ENCODE peak calls at places on chromosome 12, in six cellular contexts. S is HCT116, F is HepG2, W is GM12878, P is SK-N-SH, B is K562. Q is an unnamed sample.

GRCh38 chr12:121579190-121579791 is 1.5 kb downstream of the KDM2B start:
- DNase-seq in S (no peak), F (no peak), W (no peak), P (peak; percentile 76), B (peak; percentile 67), Q (peak; percentile 73)

GRCh38 chr12:51424662-51425539 is at the start of gene SLC4A8:
- DNase-seq in S (peak; percentile 57), F (peak; percentile 54), W (no peak), P (peak; percentile 96), B (peak; percentile 97), Q (peak; percentile 99)

GRCh38 chr12:50005150-50005549 is 20.1 kb downstream of the RACGAP1 start:
- DNase-seq in S (no peak), F (no peak), W (no peak), P (peak; percentile 48), B (no peak), Q (no peak)

GRCh38 chr12:50734409-50735263 is 29.3 kb upstream of the ATF1 start:
- DNase-seq in S (peak; percentile 6), F (peak; percentile 25), W (no peak), P (peak; percentile 63), B (peak; percentile 26), Q (peak; percentile 79)

GRCh38 chr12:63907561-63907960 is 63.1 kb downstream of the SRGAP1 start:
- DNase-seq in S (no peak), F (no peak), W (no peak), P (no peak), B (no peak), Q (no peak)

GRCh38 chr12:52081263-52081733 is 1.8 kb downstream of the SMIM41 start:
- DNase-seq in S (no peak), F (no peak), W (no peak), P (peak; percentile 57), B (no peak), Q (no peak)

GRCh38 chr12:12441051-12441807 is 84.4 kb downstream of the BORCS5 start:
- DNase-seq in S (no peak), F (no peak), W (no peak), P (no peak), B (no peak), Q (no peak)

GRCh38 chr12:104455594-104456416 is 943 bp upstream of the CHST11 start:
- DNase-seq in S (no peak), F (no peak), W (no peak), P (no peak), B (no peak), Q (no peak)

GRCh38 chr12:53320352-53321195 is 836 bp downstream of the AAAS start:
- DNase-seq in S (no peak), F (no peak), W (no peak), P (no peak), B (no peak), Q (no peak)

GRCh38 chr12:117361905-117362304 is 479 bp upstream of the NOS1 start:
- DNase-seq in S (no peak), F (no peak), W (no peak), P (peak; percentile 46), B (no peak), Q (peak; percentile 37)

GRCh38 chr12:32826807-32827412 is 69.7 kb downstream of the PKP2 start:
- DNase-seq in S (no peak), F (no peak), W (no peak), P (peak; percentile 65), B (no peak), Q (no peak)

GRCh38 chr12:104257913-104258472 is 42.4 kb downstream of the TXNRD1 start:
- DNase-seq in S (no peak), F (no peak), W (no peak), P (no peak), B (no peak), Q (no peak)

GRCh38 chr12:122086641-122087285 is 8.2 kb downstream of the MLXIP start:
- DNase-seq in S (no peak), F (no peak), W (no peak), P (no peak), B (no peak), Q (no peak)

GRCh38 chr12:68334136-68334535 is 2.0 kb upstream of the MDM1 start:
- DNase-seq in S (no peak), F (no peak), W (peak; percentile 45), P (peak; percentile 19), B (no peak), Q (peak; percentile 41)

GRCh38 chr12:94941440-94941862 is 62.0 kb downstream of the NDUFA12 start:
- DNase-seq in S (no peak), F (no peak), W (no peak), P (peak; percentile 33), B (peak; percentile 27), Q (no peak)

GRCh38 chr12:52873832-52874572 is 25.2 kb upstream of the KRT78 start:
- DNase-seq in S (peak; percentile 78), F (peak; percentile 48), W (no peak), P (peak; percentile 85), B (peak; percentile 98), Q (peak; percentile 63)

GRCh38 chr12:54370218-54370730 is 6.0 kb upstream of the GPR84 start:
- DNase-seq in S (no peak), F (no peak), W (no peak), P (peak; percentile 84), B (peak; percentile 79), Q (peak; percentile 93)
- TF ChIP-seq REST in S (no peak), F (no peak), W (no peak), P (no peak), B (peak; percentile 48), Q (no peak)

GRCh38 chr12:109632299-109632698 is 58.7 kb downstream of the MVK start:
- DNase-seq in S (no peak), F (no peak), W (no peak), P (no peak), B (no peak), Q (no peak)
- TF ChIP-seq POLR2AphosphoS5 in S (no peak), F (no peak), W (no peak), P (no peak), B (no peak), Q (no peak)

DNA sequence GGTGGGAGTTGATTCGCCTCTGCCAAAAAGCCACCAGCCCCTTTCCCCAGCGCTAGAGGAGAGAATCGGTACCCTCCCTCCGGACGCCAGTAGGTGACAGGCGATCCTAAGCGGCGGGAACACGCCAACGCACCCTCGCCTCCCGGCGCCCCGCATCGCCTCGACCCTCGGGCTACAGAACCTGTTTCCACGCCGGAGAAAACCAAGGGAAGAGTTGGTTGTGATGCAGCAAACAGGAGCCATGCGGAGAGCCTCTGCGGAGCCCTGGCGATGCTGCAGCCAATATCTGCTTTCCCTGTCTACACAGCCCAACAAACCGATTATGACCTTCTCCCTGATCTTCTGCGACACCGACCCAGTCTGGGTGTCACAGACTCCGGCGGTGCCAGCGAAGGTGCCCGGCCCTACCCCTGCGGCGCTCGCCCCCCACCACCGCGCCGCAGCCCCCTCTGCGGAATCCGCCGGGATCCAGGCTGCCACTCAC is 523 bp downstream of the PRICKLE1 start:
- DNase-seq in S (no peak), F (no peak), W (no peak), P (peak; percentile 74), B (peak; percentile 31), Q (peak; percentile 83)
- H2AFZ ChIP-seq in S (peak overlapping the region; percentile 65), F (no peak overlapping the region), W (peak overlapping the region; percentile 44), P (peak overlapping the region; percentile 76), B (no peak overlapping the region), Q (peak overlapping the region; percentile 95)

GRCh38 chr12:109200825-109201495 is 84.6 kb downstream of the ACACB start:
- DNase-seq in S (no peak), F (no peak), W (no peak), P (no peak), B (no peak), Q (no peak)
- TF ChIP-seq REST in S (no peak), F (no peak), W (no peak), P (no peak), B (no peak), Q (no peak)